ENCODE peak calls at places on chromosomes 3 and 15, in seven cellular contexts. N is lower leg skin, B is NB4, O is suprapubic skin, Y is body of pancreas, L is Peyer's patch, V is right lobe of liver. Q is an unnamed sample.

GRCh38 chr3:57948782-57949242 is 59.4 kb upstream of the FLNB start:
- DNase-seq in N (peak), B (no peak), O (no peak), Y (peak), L (peak), V (no peak), Q (no peak)

GRCh38 chr3:128993461-128994172 is at the start of gene CFAP92:
- DNase-seq in N (peak), B (no peak), O (peak), Y (peak), L (peak), V (peak), Q (peak)

GRCh38 chr15:93035953-93036810 is 52.8 kb downstream of the RGMA start:
- DNase-seq in N (peak), B (peak), O (peak), Y (peak), L (peak), V (no peak), Q (peak)

GRCh38 chr3:41710646-41711388 is 251.1 kb downstream of the ULK4 start:
- DNase-seq in N (no peak), B (no peak), O (no peak), Y (no peak), L (no peak), V (no peak), Q (no peak)

GRCh38 chr3:22474706-22475470 is 723.9 kb upstream of the ZNF385D start:
- DNase-seq in N (no peak), B (peak), O (no peak), Y (no peak), L (no peak), V (no peak), Q (no peak)

GRCh38 chr3:131163-131889 is 65.2 kb upstream of the CHL1 start:
- DNase-seq in N (no peak), B (no peak), O (no peak), Y (no peak), L (no peak), V (no peak), Q (no peak)

GRCh38 chr3:188204516-188204915 is 50.6 kb downstream of the LPP start:
- DNase-seq in N (no peak), B (no peak), O (no peak), Y (no peak), L (no peak), V (no peak), Q (no peak)

GRCh38 chr3:13197795-13198194 is 124.6 kb upstream of the IQSEC1 start:
- DNase-seq in N (no peak), B (no peak), O (no peak), Y (no peak), L (no peak), V (peak), Q (no peak)

GRCh38 chr3:23994247-23994574 is 49.1 kb downstream of the NR1D2 start:
- DNase-seq in N (no peak), B (no peak), O (no peak), Y (no peak), L (no peak), V (no peak), Q (no peak)

GRCh38 chr3:112671930-112672715 is 31.2 kb upstream of the CCDC80 start:
- DNase-seq in N (no peak), B (no peak), O (no peak), Y (no peak), L (no peak), V (no peak), Q (no peak)

GRCh38 chr15:59491062-59491461 is 53.1 kb downstream of the FAM81A start:
- DNase-seq in N (no peak), B (no peak), O (no peak), Y (no peak), L (no peak), V (no peak), Q (no peak)

GRCh38 chr15:31396881-31397560 is 70.4 kb downstream of the KLF13 start:
- DNase-seq in N (peak), B (peak), O (peak), Y (peak), L (peak), V (peak), Q (peak)

GRCh38 chr15:63079938-63080626 is 37.5 kb downstream of the TPM1 start:
- DNase-seq in N (no peak), B (no peak), O (no peak), Y (no peak), L (peak), V (no peak), Q (peak)

GRCh38 chr3:143806043-143806442 is 42.2 kb downstream of the SLC9A9 start:
- DNase-seq in N (no peak), B (no peak), O (no peak), Y (no peak), L (no peak), V (no peak), Q (no peak)

GRCh38 chr3:18423401-18424212 is 1.5 kb downstream of the SATB1 start:
- DNase-seq in N (peak), B (peak), O (peak), Y (peak), L (peak), V (peak), Q (peak)

GRCh38 chr15:56915888-56916287 is 2.6 kb upstream of the TCF12 start:
- DNase-seq in N (no peak), B (no peak), O (no peak), Y (no peak), L (no peak), V (no peak), Q (no peak)

GRCh38 chr3:25430942-25431570 is 3.0 kb downstream of the RARB start:
- DNase-seq in N (no peak), B (no peak), O (no peak), Y (no peak), L (no peak), V (no peak), Q (no peak)

GRCh38 chr3:54891540-54891897 is 36.3 kb downstream of the LRTM1 start:
- DNase-seq in N (peak), B (peak), O (peak), Y (peak), L (peak), V (no peak), Q (no peak)

GRCh38 chr3:107221856-107222255 is 155.4 kb upstream of the CCDC54 start:
- DNase-seq in N (no peak), B (no peak), O (no peak), Y (no peak), L (no peak), V (no peak), Q (no peak)

GRCh38 chr15:74835312-74835823 is 7.6 kb downstream of the ULK3 start:
- DNase-seq in N (no peak), B (peak), O (no peak), Y (peak), L (peak), V (peak), Q (peak)

GRCh38 chr3:57928511-57928910 is 79.7 kb upstream of the FLNB start:
- DNase-seq in N (no peak), B (no peak), O (no peak), Y (no peak), L (no peak), V (no peak), Q (no peak)

GRCh38 chr15:53962646-53963561 is 15.3 kb upstream of the UNC13C start:
- DNase-seq in N (no peak), B (peak), O (no peak), Y (peak), L (peak), V (no peak), Q (peak)

GRCh38 chr3:144770813-144771400 is 799.3 kb downstream of the DIPK2A start:
- DNase-seq in N (no peak), B (peak), O (no peak), Y (no peak), L (no peak), V (no peak), Q (peak)

GRCh38 chr3:31917303-31917903 is 63.7 kb downstream of the OSBPL10 start:
- DNase-seq in N (no peak), B (no peak), O (no peak), Y (no peak), L (no peak), V (no peak), Q (no peak)

GRCh38 chr3:65833761-65834505 is 204.8 kb downstream of the MAGI1 start:
- DNase-seq in N (no peak), B (no peak), O (no peak), Y (no peak), L (no peak), V (no peak), Q (no peak)

GRCh38 chr3:39405687-39406367 is 693 bp upstream of the RPSA start:
- DNase-seq in N (no peak), B (no peak), O (no peak), Y (no peak), L (no peak), V (no peak), Q (no peak)

GRCh38 chr3:39407259-39407629 is 724 bp downstream of the RPSA start:
- DNase-seq in N (no peak), B (peak), O (no peak), Y (no peak), L (no peak), V (no peak), Q (peak)

GRCh38 chr3:39407773-39408492 is 1.4 kb downstream of the RPSA start:
- DNase-seq in N (no peak), B (no peak), O (no peak), Y (no peak), L (no peak), V (no peak), Q (no peak)

GRCh38 chr3:39404943-39405686 is 1.4 kb upstream of the RPSA start:
- DNase-seq in N (no peak), B (peak), O (no peak), Y (no peak), L (no peak), V (no peak), Q (no peak)

DNA sequence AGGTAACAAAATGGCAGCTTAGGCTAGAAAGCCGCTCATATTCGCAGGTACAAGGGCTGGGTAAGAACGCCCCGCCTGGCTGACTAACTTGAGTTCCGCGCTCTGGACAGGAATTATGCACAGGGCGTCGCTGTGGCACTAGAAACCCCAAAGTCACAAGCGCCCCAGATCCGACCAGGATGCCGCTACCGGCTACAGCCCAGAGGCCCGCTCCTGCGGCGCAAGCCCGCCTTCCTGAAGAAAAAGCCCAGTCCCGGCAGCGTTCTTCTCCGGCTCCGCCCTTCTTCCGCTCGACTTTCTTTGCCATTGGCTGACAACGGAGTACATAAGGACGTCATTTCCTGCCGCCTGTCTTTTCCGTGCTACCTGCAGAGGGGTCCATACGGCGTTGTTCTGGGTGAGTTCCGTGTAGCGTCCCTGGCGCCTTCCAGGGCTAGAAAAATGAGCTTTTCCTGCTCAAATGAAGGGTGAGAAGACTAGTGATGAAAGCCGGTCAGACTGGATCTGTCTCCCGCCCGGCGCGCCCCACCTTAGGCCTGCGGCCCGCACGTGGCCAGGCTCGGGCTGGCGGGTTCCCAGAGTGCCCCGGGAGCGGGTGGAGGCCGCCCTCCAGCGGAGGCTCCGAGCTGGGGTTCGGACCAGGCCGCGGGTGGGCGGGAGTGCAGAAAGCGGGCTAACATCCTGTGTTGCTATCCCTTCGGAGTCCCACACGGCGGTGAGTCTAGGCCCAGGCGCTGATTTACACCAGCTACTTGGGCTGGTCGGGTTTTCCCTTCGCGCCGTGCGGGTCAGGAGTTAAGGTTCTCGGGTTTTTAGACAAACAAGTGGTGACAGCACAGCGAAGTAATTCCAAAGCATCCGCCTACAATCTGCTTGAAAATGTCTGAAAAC is at the start of gene RPSA:
- DNase-seq in N (peak), B (peak), O (peak), Y (peak), L (peak), V (peak), Q (peak)
- TF ChIP-seq POLR2A in N (no peak), B (peak), O (peak), Y (peak), L (peak), V (peak), Q (peak)

GRCh38 chr15:55289573-55290360 is at the start of gene RAB27A:
- DNase-seq in N (peak), B (peak), O (peak), Y (peak), L (peak), V (peak), Q (peak)
- TF ChIP-seq POLR2A in N (no peak), B (peak), O (no peak), Y (peak), L (peak), V (peak), Q (peak)

GRCh38 chr3:69082805-69083204 is 1.9 kb upstream of the ARL6IP5 start:
- DNase-seq in N (no peak), B (peak), O (no peak), Y (no peak), L (peak), V (no peak), Q (peak)

GRCh38 chr3:69081583-69082262 is 1.6 kb upstream of the UBA3 start:
- DNase-seq in N (no peak), B (no peak), O (no peak), Y (no peak), L (no peak), V (no peak), Q (peak)

GRCh38 chr3:69084326-69084667 is 440 bp upstream of the ARL6IP5 start:
- DNase-seq in N (no peak), B (no peak), O (no peak), Y (peak), L (no peak), V (no peak), Q (peak)

GRCh38 chr3:69079269-69080159 is 651 bp downstream of the UBA3 start:
- DNase-seq in N (no peak), B (peak), O (no peak), Y (no peak), L (no peak), V (peak), Q (peak)

GRCh38 chr3:69080233-69080644 is at the start of gene UBA3:
- DNase-seq in N (peak), B (peak), O (peak), Y (peak), L (peak), V (peak), Q (peak)
- TF ChIP-seq POLR2A in N (no peak), B (peak), O (no peak), Y (peak), L (no peak), V (peak), Q (peak)

GRCh38 chr3:185328324-185329004 is 34.5 kb upstream of the MAP3K13 start:
- DNase-seq in N (no peak), B (no peak), O (no peak), Y (peak), L (peak), V (peak), Q (no peak)
- TF ChIP-seq POLR2A in N (no peak), B (no peak), O (no peak), Y (peak), L (peak), V (peak), Q (no peak)

DNA sequence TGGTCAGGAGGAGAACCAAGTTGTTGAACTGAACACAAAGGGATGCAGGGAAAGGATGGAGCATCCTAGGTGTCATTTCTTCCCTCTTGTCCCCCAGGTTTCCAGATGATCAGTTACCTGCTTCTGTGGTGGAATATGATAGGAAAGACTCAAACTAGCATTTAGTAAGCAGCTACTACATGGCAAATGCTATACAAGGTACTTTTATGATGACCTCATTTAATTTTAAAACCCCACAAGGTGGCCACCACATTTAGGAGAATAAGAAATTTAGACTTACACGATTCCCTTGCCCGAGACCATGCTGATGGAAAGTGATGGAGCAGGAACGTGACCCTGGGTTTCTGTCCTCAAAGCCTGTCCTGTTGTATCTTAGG is 40.9 kb downstream of the CCR4 start:
- DNase-seq in N (no peak), B (no peak), O (no peak), Y (no peak), L (no peak), V (no peak), Q (no peak)
- TF ChIP-seq POLR2A in N (no peak), B (no peak), O (no peak), Y (no peak), L (no peak), V (no peak), Q (no peak)

DNA sequence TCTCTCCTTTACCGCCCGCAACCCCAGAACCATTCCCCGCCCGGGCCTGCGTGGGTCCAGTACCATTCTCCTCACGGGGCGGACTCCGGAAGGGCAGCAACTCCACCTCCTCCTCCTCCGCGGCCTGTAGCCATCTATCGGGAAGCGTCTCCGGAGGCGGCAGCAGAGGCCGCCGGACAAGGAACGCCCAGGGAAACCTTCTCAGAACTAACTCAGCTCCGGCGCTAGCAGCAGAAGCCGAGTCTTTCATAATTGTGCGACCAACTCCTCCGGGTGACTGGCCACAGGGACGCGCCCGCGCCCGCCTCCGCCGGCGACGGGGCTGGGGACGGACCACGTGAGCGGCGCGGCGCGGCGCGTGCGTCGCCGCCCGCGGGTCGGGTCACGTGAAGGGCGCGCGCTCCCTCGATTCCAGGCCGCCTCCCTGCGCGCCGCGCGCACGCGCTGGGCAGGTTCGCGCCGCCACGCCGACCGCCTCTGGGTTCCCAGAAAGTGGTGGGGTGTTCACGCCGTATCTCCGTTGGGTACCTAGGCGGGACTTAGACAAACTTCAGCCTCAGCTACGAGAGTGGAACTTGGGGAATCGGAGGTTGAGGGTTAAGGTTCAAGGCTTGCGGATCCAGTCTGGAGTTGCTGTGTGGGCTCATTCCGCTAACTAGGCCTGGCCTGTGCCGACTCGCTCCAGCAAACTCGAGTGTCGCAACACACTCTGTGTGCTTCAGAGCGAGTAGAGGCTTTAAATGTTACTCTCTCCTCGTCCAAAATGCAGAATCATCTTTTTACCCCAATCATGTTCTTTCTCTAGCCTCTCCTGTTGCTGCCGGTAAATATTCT is at the start of gene TRPM7:
- DNase-seq in N (peak), B (peak), O (peak), Y (peak), L (peak), V (peak), Q (peak)
- TF ChIP-seq POLR2A in N (no peak), B (peak), O (no peak), Y (peak), L (peak), V (peak), Q (peak)

DNA sequence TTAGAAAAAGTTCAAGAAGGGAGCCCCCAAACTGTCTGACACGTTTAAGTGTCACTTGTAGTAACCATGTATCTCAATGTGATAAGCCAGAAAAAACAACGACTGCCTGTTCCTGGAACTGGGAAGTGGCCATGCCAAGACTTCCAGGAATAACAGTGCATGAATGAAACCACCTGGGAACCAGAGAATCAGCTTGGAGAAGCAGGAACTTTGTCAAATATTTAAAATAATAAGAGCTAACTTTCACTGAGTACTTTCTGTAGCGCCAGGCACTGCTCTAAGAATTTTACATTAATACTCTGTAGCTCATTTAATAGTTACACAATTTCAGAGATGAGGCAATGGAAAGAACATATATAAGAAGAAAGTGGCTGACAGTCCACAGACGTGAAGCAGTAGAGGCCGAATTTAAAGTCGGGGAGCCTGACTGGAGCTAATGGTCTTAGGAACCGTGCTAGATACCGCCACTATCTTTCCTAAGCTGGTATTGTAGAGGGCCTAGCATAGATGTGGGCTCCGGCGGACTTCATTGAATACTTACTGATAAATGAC is 870 bp downstream of the PLSCR1 start:
- DNase-seq in N (no peak), B (peak), O (no peak), Y (peak), L (no peak), V (no peak), Q (peak)
- TF ChIP-seq POLR2A in N (no peak), B (no peak), O (no peak), Y (no peak), L (no peak), V (no peak), Q (no peak)

DNA sequence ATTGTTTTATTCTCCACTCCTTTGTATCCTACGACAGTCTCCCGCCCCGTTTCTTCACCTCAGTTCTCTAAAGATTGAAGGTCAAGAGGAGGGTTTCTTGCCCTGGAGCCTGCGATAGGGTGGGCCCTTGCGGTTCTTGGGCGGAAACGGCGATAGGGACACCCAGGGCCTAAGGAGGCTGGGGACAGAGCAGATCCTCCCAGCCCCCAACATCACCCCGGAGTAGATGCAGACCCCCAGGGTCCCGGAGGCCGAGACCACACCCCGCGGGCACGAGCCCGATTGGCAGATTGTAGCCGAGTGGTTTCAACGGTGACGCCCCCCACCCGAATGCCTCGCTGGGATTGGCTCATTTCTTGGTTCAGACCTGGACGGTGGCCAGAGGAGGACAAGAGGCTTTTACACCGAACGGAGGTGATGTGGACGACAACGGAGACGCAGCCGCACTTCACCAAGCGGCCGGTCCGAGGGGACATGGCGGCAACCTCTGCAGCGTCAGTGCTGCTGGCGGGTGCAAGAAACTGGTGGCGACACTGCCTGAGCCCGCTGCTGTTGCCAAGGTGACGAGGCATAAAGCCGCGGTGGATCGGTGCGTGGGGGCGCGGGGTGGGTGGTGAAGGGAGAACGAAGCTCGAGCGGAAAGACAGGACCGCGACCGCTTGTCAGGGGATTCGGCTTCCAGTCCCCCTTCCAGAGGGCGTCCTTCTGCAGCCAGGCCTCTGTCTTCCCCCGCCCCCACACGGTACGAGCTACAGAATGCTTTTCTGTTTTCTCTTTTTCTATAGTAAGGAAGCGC is 19.0 kb upstream of the MCF2L2 start:
- DNase-seq in N (peak), B (peak), O (peak), Y (peak), L (peak), V (peak), Q (peak)
- TF ChIP-seq POLR2A in N (no peak), B (peak), O (no peak), Y (peak), L (peak), V (peak), Q (peak)

Q was measured in erythroblast.